ENCODE peak calls at places on chromosome 13, in five cellular contexts. Y is SK-N-SH, N is HEK293T, P is HepG2, H is GM12878. A is an unnamed sample.

GRCh38 chr13:35768126-35768525 is 291.6 kb upstream of the MAB21L1 start:
- DNase-seq in Y (no peak), N (no peak), P (no peak), H (no peak), A (no peak)

GRCh38 chr13:65260938-65261880 is 1968.9 kb downstream of the PCDH9 start:
- DNase-seq in Y (no peak), N (no peak), P (no peak), H (no peak), A (no peak)

GRCh38 chr13:42498521-42498920 is 75.4 kb upstream of the TNFSF11 start:
- DNase-seq in Y (no peak), N (no peak), P (no peak), H (no peak), A (no peak)

GRCh38 chr13:30892966-30893365 is 13.1 kb upstream of the MEDAG start:
- DNase-seq in Y (no peak), N (peak), P (peak), H (no peak), A (peak)

GRCh38 chr13:74868044-74868443 is 613.9 kb downstream of the TBC1D4 start:
- DNase-seq in Y (no peak), N (no peak), P (no peak), H (no peak), A (no peak)

GRCh38 chr13:113836917-113837553 is 26.8 kb downstream of the GAS6 start:
- DNase-seq in Y (peak), N (no peak), P (no peak), H (no peak), A (no peak)

GRCh38 chr13:45941261-45941660 is 89.7 kb upstream of the SIAH3 start:
- DNase-seq in Y (no peak), N (no peak), P (no peak), H (no peak), A (no peak)

GRCh38 chr13:31201341-31202024 is 1.7 kb downstream of the B3GLCT start:
- DNase-seq in Y (peak), N (no peak), P (no peak), H (no peak), A (no peak)

GRCh38 chr13:91904005-91904404 is 505.6 kb downstream of the GPC5 start:
- DNase-seq in Y (no peak), N (no peak), P (no peak), H (peak), A (no peak)

GRCh38 chr13:109704771-109705628 is 81.4 kb downstream of the IRS2 start:
- DNase-seq in Y (no peak), N (no peak), P (no peak), H (no peak), A (no peak)

GRCh38 chr13:106178816-106179215 is 356.6 kb downstream of the EFNB2 start:
- DNase-seq in Y (no peak), N (no peak), P (no peak), H (no peak), A (no peak)

GRCh38 chr13:104318121-104318520 is 1251.9 kb upstream of the SLC10A2 start:
- DNase-seq in Y (peak), N (no peak), P (no peak), H (no peak), A (no peak)

GRCh38 chr13:36998624-36999041 is 507 bp downstream of the ALG5 start:
- DNase-seq in Y (peak), N (peak), P (no peak), H (no peak), A (peak)

GRCh38 chr13:100235311-100235901 is 146.5 kb downstream of the PCCA start:
- DNase-seq in Y (peak), N (peak), P (peak), H (no peak), A (peak)

GRCh38 chr13:46909037-46909436 is 12.2 kb upstream of the HTR2A start:
- DNase-seq in Y (no peak), N (no peak), P (no peak), H (no peak), A (no peak)

GRCh38 chr13:39675904-39676303 is 20.4 kb downstream of the COG6 start:
- DNase-seq in Y (no peak), N (no peak), P (no peak), H (no peak), A (no peak)

GRCh38 chr13:28401303-28402056 is 93.4 kb downstream of the FLT1 start:
- DNase-seq in Y (no peak), N (no peak), P (no peak), H (peak), A (peak)

GRCh38 chr13:31722684-31723083 is 16.6 kb upstream of the RXFP2 start:
- DNase-seq in Y (peak), N (no peak), P (no peak), H (no peak), A (no peak)

GRCh38 chr13:19818223-19818842 is 35.6 kb upstream of the PSPC1 start:
- DNase-seq in Y (peak), N (peak), P (peak), H (no peak), A (peak)

GRCh38 chr13:29465741-29466293 is 129.7 kb downstream of the SLC7A1 start:
- DNase-seq in Y (peak), N (no peak), P (peak), H (no peak), A (no peak)

GRCh38 chr13:52809310-52809769 is 39.1 kb downstream of the PCDH8 start:
- DNase-seq in Y (peak), N (peak), P (peak), H (peak), A (peak)

GRCh38 chr13:65836066-65836465 is 1394.1 kb downstream of the PCDH9 start:
- DNase-seq in Y (no peak), N (no peak), P (no peak), H (no peak), A (no peak)

GRCh38 chr13:39023316-39023715 is 14.6 kb downstream of the PROSER1 start:
- DNase-seq in Y (no peak), N (no peak), P (no peak), H (no peak), A (no peak)

GRCh38 chr13:66546534-66547379 is 683.4 kb downstream of the PCDH9 start:
- DNase-seq in Y (no peak), N (no peak), P (no peak), H (no peak), A (no peak)

GRCh38 chr13:77896977-77897376 is 21.7 kb downstream of the EDNRB start:
- DNase-seq in Y (no peak), N (no peak), P (no peak), H (no peak), A (no peak)

GRCh38 chr13:99624936-99625540 is 123.8 kb downstream of the TM9SF2 start:
- DNase-seq in Y (no peak), N (no peak), P (no peak), H (no peak), A (no peak)

GRCh38 chr13:24685314-24685713 is 5.1 kb downstream of the ATP12A start:
- DNase-seq in Y (no peak), N (no peak), P (no peak), H (no peak), A (no peak)

GRCh38 chr13:65913173-65913572 is 1317.0 kb downstream of the PCDH9 start:
- DNase-seq in Y (no peak), N (no peak), P (no peak), H (no peak), A (no peak)

GRCh38 chr13:38542601-38543000 is 144.3 kb upstream of the FREM2 start:
- DNase-seq in Y (no peak), N (no peak), P (no peak), H (no peak), A (no peak)

DNA sequence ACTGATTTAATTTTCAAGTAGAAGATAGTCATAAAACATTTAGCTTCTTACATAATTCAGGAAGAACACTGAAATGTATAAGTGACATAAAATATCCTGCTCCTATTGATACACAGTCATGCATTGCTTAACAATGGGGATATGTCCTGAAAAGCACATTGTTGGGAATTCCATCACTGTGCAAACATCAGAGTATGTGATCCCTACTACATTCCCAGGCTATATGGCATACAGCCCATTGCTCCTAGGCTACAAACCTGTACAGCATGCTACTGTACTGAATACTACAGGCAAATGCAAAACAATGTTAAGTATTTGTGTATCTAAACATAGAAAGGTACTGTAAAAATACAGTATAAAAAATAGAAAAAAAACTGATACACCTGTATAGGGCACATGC is 723.9 kb upstream of the ARGLU1 start:
- DNase-seq in Y (no peak), N (no peak), P (no peak), H (no peak), A (no peak)
- TF ChIP-seq FOXM1 in Y (no peak), N (no peak), P (no peak), H (no peak), A (no peak)

GRCh38 chr13:62908321-62908720 is 1492.7 kb upstream of the PCDH20 start:
- DNase-seq in Y (no peak), N (no peak), P (no peak), H (no peak), A (no peak)

GRCh38 chr13:62910541-62910940 is 1494.9 kb upstream of the PCDH20 start:
- DNase-seq in Y (no peak), N (no peak), P (no peak), H (no peak), A (no peak)

GRCh38 chr13:62906896-62907295 is 1491.2 kb upstream of the PCDH20 start:
- DNase-seq in Y (no peak), N (no peak), P (no peak), H (no peak), A (no peak)
- TF ChIP-seq FOXM1 in Y (no peak), N (no peak), P (no peak), H (no peak), A (no peak)

GRCh38 chr13:112813552-112813951 is 123.7 kb downstream of the ATP11A start:
- DNase-seq in Y (no peak), N (no peak), P (no peak), H (no peak), A (no peak)

GRCh38 chr13:112812306-112813034 is 122.6 kb downstream of the ATP11A start:
- DNase-seq in Y (no peak), N (no peak), P (no peak), H (no peak), A (no peak)

GRCh38 chr13:112818040-112818697 is 128.3 kb downstream of the ATP11A start:
- DNase-seq in Y (no peak), N (no peak), P (no peak), H (no peak), A (no peak)

GRCh38 chr13:112815871-112816270 is 126.0 kb downstream of the ATP11A start:
- DNase-seq in Y (no peak), N (no peak), P (no peak), H (no peak), A (no peak)

DNA sequence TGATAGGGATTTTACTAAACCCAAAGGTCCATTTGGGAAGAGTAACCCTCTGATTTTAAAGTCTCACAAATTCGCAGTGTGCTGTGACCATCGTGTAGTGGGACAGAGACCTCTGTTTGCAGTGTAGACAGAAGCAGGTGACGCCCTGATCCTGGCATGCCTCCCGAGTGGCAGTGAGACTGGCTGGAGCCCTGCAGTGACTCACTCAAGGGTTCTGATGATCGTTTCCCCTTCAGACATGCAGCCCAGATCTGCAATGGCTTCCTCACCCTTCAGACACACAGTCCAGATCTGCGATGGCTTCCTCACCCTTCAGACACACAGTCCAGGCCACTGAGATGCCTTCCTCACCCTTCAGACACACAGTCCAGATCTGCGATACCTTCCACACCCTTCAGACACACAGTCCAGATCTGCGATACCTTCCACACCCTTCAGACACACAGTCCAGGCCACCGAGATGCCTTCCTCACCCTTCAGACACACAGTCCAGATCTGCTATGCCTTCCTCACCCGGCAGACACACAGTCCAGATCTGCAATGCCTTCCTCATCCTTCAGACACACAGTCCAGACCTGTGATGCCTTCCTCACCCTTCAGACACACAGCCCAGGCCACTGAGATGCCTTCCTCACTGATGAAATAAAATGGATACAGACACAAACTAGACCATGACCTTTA is 125.2 kb downstream of the ATP11A start:
- DNase-seq in Y (no peak), N (no peak), P (no peak), H (no peak), A (no peak)
- TF ChIP-seq FOXM1 in Y (no peak), N (no peak), P (no peak), H (no peak), A (no peak)

DNA sequence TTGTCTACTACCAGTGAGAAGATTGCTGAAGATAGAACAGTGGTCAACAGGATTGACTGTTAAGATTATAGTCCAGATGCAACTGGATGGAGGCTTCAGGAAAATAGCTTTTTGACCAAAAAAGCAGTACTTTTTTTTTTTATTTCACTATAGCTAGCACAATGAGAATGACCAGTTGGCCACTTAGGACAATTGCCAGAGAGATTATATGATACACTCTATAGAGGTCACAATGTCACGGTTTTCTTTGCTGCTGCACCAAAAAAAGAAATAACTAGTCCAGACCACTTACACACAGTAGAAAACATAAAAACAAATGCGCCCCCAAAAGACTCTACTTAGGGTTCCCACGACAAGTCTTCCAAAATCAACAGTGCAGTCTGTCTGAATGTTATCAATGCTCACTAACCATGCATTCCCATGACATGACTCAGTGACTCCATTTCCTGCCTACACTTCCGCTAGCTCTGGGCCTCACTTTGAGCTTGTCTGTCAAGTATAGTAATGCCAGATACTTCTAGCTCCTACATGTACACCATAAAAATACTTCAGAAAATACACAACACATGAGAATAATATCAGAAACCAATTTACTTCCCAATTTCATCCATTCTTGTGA is 209.2 kb upstream of the STARD13 start:
- DNase-seq in Y (no peak), N (no peak), P (peak), H (no peak), A (no peak)
- TF ChIP-seq FOXM1 in Y (no peak), N (no peak), P (no peak), H (no peak), A (no peak)

DNA sequence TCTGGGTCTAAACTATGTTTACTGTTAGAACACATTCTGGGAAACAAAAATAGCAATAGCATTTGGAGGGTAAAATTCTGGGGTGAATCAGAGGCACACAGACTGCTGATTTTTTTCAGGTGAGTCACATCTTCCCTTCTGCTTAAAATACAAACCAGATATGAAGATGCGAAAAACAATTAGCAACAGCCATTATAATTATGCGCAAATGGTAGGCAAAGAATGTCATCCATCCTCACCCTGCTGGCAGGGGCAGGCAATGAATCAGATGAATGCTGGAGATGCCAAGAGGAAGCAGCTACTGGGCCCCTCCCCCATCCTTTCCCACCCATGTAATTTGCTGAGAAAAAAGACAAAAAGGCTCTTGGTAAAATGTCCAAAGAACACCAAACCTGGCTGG is 282.9 kb downstream of the KLF5 start:
- DNase-seq in Y (no peak), N (no peak), P (no peak), H (no peak), A (no peak)
- TF ChIP-seq FOXM1 in Y (no peak), N (no peak), P (no peak), H (no peak), A (no peak)

GRCh38 chr13:85363504-85363903 is 435.7 kb downstream of the SLITRK6 start:
- DNase-seq in Y (no peak), N (peak), P (no peak), H (no peak), A (no peak)
- TF ChIP-seq FOXM1 in Y (no peak), N (no peak), P (no peak), H (no peak), A (no peak)

DNA sequence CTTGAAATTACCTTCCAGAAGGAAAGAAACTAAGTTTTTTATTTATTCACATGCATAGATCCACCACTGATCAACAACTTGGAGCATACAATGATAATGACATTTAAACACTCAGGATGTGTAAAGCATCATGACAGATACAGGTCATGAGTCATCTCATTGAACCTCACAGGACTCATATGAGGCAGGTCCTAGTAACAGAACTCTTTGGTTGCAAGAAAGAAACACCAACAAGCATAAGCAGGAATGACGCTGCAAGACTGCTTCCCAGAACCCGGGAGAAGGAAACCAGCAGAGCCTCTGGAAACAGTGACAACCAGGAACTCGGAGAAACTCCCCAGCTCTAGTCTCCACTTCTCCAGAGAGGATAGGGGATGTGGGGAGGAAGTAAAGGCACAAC is 60.8 kb upstream of the IPO5 start:
- DNase-seq in Y (no peak), N (no peak), P (no peak), H (no peak), A (no peak)
- TF ChIP-seq FOXM1 in Y (no peak), N (no peak), P (no peak), H (no peak), A (no peak)

A was measured in K562.